ENCODE peak calls at places on chromosomes 1 and 21, in six cellular contexts. X, F, W, R, T and H are unnamed samples.
A peak's percentile ranks its signal among the peaks of the same experiment; 100 is the strongest.

GRCh38 chr1:206674745-206675175 is 9.9 kb upstream of the MAPKAPK2 start:
- DNase-seq in X (peak; percentile 90), F (no peak), W (no peak), R (no peak), T (no peak), H (no peak)

GRCh38 chr21:17466166-17466565 is 46.7 kb upstream of the CXADR start:
- DNase-seq in X (no peak), F (no peak), W (no peak), R (peak; percentile 9), T (no peak), H (no peak)

GRCh38 chr1:245752551-245752950 is 597.8 kb downstream of the KIF26B start:
- DNase-seq in X (no peak), F (peak; percentile 42), W (no peak), R (no peak), T (no peak), H (no peak)

GRCh38 chr1:240337795-240338194 is 246.1 kb downstream of the FMN2 start:
- DNase-seq in X (no peak), F (no peak), W (no peak), R (no peak), T (no peak), H (no peak)

GRCh38 chr1:198529414-198529813 is 11.1 kb downstream of the ATP6V1G3 start:
- DNase-seq in X (no peak), F (no peak), W (no peak), R (no peak), T (no peak), H (no peak)

GRCh38 chr1:182611326-182611725 is 7.1 kb upstream of the RGS16 start:
- DNase-seq in X (no peak), F (no peak), W (no peak), R (no peak), T (no peak), H (no peak)

GRCh38 chr1:29524285-29525065 is 288.2 kb downstream of the PTPRU start:
- DNase-seq in X (no peak), F (no peak), W (no peak), R (no peak), T (no peak), H (no peak)

GRCh38 chr1:39268112-39268581 is 63.7 kb downstream of the MACF1 start:
- DNase-seq in X (peak; percentile 56), F (no peak), W (no peak), R (no peak), T (peak; percentile 45), H (peak; percentile 18)

GRCh38 chr1:234727018-234727757 is 117.2 kb upstream of the IRF2BP2 start:
- DNase-seq in X (no peak), F (no peak), W (no peak), R (peak; percentile 36), T (peak; percentile 71), H (no peak)

GRCh38 chr1:203426870-203427269 is 48.7 kb upstream of the PRELP start:
- DNase-seq in X (no peak), F (no peak), W (no peak), R (no peak), T (no peak), H (no peak)

GRCh38 chr1:245695211-245695610 is 540.4 kb downstream of the KIF26B start:
- DNase-seq in X (no peak), F (no peak), W (no peak), R (no peak), T (no peak), H (no peak)

GRCh38 chr21:14551741-14552140 is 5.6 kb upstream of the SAMSN1 start:
- DNase-seq in X (no peak), F (no peak), W (no peak), R (no peak), T (no peak), H (no peak)

GRCh38 chr1:203619091-203619780 is 7.4 kb upstream of the ATP2B4 start:
- DNase-seq in X (no peak), F (no peak), W (no peak), R (no peak), T (no peak), H (no peak)

GRCh38 chr1:21293537-21294265 is 3.4 kb upstream of the ECE1 start:
- DNase-seq in X (no peak), F (no peak), W (no peak), R (no peak), T (peak; percentile 65), H (no peak)

GRCh38 chr1:241109039-241109438 is 248.0 kb downstream of the RGS7 start:
- DNase-seq in X (no peak), F (no peak), W (no peak), R (no peak), T (no peak), H (no peak)

GRCh38 chr1:57357462-57357861 is 66.4 kb downstream of the DAB1 start:
- DNase-seq in X (no peak), F (no peak), W (no peak), R (no peak), T (no peak), H (no peak)

GRCh38 chr1:234242091-234242490 is 131.2 kb upstream of the COA6 start:
- DNase-seq in X (no peak), F (no peak), W (no peak), R (no peak), T (no peak), H (no peak)

GRCh38 chr1:1199961-1200875 is 6.2 kb downstream of the TNFRSF18 start:
- DNase-seq in X (no peak), F (no peak), W (no peak), R (no peak), T (no peak), H (peak; percentile 5)

DNA sequence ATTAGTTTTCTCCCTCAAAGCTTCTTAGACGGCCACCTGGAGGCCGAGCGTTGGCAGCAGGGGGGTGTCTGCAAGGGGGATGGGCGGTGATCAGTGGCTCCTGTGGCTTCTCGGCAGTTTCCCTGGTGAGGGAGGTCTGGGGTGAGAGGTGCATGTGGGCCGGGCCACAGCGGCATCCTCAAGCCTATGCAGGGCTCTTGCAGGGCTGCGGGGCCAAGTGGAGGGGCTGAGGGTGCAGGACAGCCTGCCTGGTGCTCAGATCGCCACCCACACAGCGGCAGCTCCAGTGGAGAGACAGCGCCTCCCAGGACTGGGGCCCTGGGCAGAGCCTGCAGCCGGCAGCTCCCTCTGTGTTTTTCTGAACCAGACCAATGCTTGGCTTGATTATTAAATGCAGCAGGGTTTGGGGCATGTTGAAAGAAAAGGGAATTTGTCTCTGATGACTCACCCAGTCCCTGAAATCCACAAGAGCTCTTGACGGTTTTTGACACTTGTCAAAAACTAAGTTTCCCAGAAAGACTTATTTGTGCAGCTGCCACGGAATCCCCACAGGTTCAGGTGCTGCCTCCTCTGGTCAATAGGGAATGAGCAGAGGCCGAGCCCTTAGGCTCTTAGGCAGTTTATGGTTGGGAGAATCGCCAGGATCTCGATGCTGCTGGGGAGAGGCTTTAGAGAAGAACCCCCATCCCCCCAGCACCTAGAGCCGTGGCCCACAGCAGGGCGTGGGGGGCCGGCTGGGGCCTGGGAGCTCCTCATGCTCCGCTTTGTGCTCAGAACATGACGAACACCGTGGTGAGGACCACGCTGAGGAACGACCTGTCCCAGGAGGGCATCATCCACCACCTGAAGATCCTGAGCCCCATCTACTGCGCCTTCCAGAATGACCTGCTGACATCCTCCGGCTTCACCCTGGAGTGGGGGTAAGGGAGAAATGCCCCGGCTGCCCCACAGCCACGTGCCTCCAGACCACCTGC is 54.7 kb downstream of the UMODL1 start:
- DNase-seq in X (peak; percentile 76), F (no peak), W (no peak), R (peak; percentile 78), T (no peak), H (no peak)
- TF ChIP-seq CTCF in X (no peak), F (no peak), W (no peak), R (peak; percentile 6), T (no peak), H (peak; percentile 13)

GRCh38 chr1:36981771-36982622 is 52.3 kb downstream of the GRIK3 start:
- DNase-seq in X (no peak), F (no peak), W (no peak), R (no peak), T (no peak), H (no peak)
- TF ChIP-seq CTCF in X (no peak), F (no peak), W (no peak), R (no peak), T (no peak), H (no peak)

GRCh38 chr1:204975568-204976235 is 67.3 kb upstream of the CNTN2 start:
- DNase-seq in X (peak; percentile 49), F (no peak), W (peak; percentile 83), R (peak; percentile 50), T (peak; percentile 78), H (peak; percentile 82)

GRCh38 chr1:204973449-204973848 is 69.6 kb upstream of the CNTN2 start:
- DNase-seq in X (no peak), F (no peak), W (no peak), R (no peak), T (no peak), H (no peak)

GRCh38 chr1:204975021-204975420 is 68.0 kb upstream of the CNTN2 start:
- DNase-seq in X (no peak), F (no peak), W (no peak), R (no peak), T (no peak), H (no peak)

GRCh38 chr1:204972461-204972860 is 70.6 kb upstream of the CNTN2 start:
- DNase-seq in X (no peak), F (no peak), W (no peak), R (no peak), T (no peak), H (no peak)

GRCh38 chr1:204974326-204974725 is 68.7 kb upstream of the CNTN2 start:
- DNase-seq in X (no peak), F (no peak), W (no peak), R (no peak), T (no peak), H (no peak)
- TF ChIP-seq CTCF in X (no peak), F (no peak), W (no peak), R (no peak), T (no peak), H (no peak)

GRCh38 chr1:154747841-154748766 is 122.0 kb downstream of the KCNN3 start:
- DNase-seq in X (no peak), F (peak; percentile 95), W (no peak), R (peak; percentile 66), T (peak; percentile 82), H (no peak)

GRCh38 chr1:154747380-154747779 is 122.7 kb downstream of the KCNN3 start:
- DNase-seq in X (no peak), F (no peak), W (no peak), R (no peak), T (no peak), H (no peak)

GRCh38 chr1:154750681-154751665 is 119.1 kb downstream of the KCNN3 start:
- DNase-seq in X (no peak), F (no peak), W (no peak), R (no peak), T (no peak), H (no peak)

GRCh38 chr1:154746620-154747299 is 123.3 kb downstream of the KCNN3 start:
- DNase-seq in X (no peak), F (no peak), W (no peak), R (no peak), T (no peak), H (no peak)

GRCh38 chr1:154749078-154749760 is 120.9 kb downstream of the KCNN3 start:
- DNase-seq in X (no peak), F (no peak), W (no peak), R (peak; percentile 68), T (no peak), H (no peak)
- TF ChIP-seq CTCF in X (no peak), F (peak; percentile 7), W (peak; percentile 42), R (peak; percentile 59), T (peak; percentile 23), H (no peak)

GRCh38 chr1:93631626-93632365 is 49.8 kb downstream of the BCAR3 start:
- DNase-seq in X (no peak), F (no peak), W (no peak), R (peak; percentile 35), T (peak; percentile 35), H (no peak)
- TF ChIP-seq CTCF in X (no peak), F (no peak), W (peak; percentile 27), R (no peak), T (peak; percentile 15), H (no peak)